ENCODE peak calls at places on chromosomes 1 and 21, in five cellular contexts. U is OCI-LY7, J is colonic mucosa, I is astrocyte of the spinal cord, Q is AG04450. H is an unnamed sample.

GRCh38 chr21:16454371-16454770 is 724.6 kb downstream of the USP25 start:
- DNase-seq in Q (no peak), J (no peak), I (peak), U (no peak), H (no peak)

GRCh38 chr1:3910769-3911520 is 10.9 kb upstream of the C1orf174 start:
- DNase-seq in I (peak), Q (no peak), U (peak), J (peak), H (peak)

GRCh38 chr1:98761238-98761637 is 99.7 kb downstream of the SNX7 start:
- DNase-seq in Q (no peak), J (no peak), I (no peak), U (peak), H (no peak)

GRCh38 chr1:10825592-10825991 is 29.1 kb upstream of the CASZ1 start:
- DNase-seq in J (no peak), I (no peak), U (no peak), Q (no peak), H (no peak)

GRCh38 chr1:227729881-227730629 is 5.0 kb downstream of the JMJD4 start:
- DNase-seq in J (peak), Q (peak), I (peak), U (peak), H (no peak)

GRCh38 chr1:37901191-37901892 is 42.0 kb upstream of the MTF1 start:
- DNase-seq in Q (no peak), I (no peak), J (no peak), U (peak), H (no peak)

GRCh38 chr1:89260042-89260441 is 12.6 kb downstream of the GBP5 start:
- DNase-seq in U (no peak), I (no peak), J (no peak), Q (no peak), H (no peak)

GRCh38 chr1:31739281-31739853 is 24.8 kb downstream of the ADGRB2 start:
- DNase-seq in J (peak), Q (no peak), U (peak), I (no peak), H (no peak)

GRCh38 chr1:197980457-197980856 is 63.3 kb downstream of the LHX9 start:
- DNase-seq in I (no peak), J (no peak), Q (no peak), U (no peak), H (no peak)

GRCh38 chr1:237927198-237927597 is 36.5 kb upstream of the ZP4 start:
- DNase-seq in U (no peak), I (no peak), Q (no peak), J (no peak), H (no peak)

GRCh38 chr1:15148004-15148403 is 5.5 kb upstream of the TMEM51 start:
- DNase-seq in J (no peak), U (no peak), I (no peak), Q (no peak), H (no peak)

GRCh38 chr1:119081267-119081666 is 59.2 kb downstream of the WARS2 start:
- DNase-seq in J (no peak), I (peak), U (no peak), Q (no peak), H (no peak)

GRCh38 chr1:15680614-15681345 is 3.3 kb upstream of the PLEKHM2 start:
- DNase-seq in J (no peak), U (no peak), Q (peak), I (peak), H (no peak)

GRCh38 chr1:53625049-53625448 is 113.9 kb downstream of the GLIS1 start:
- DNase-seq in Q (no peak), J (no peak), I (peak), U (no peak), H (peak)

DNA sequence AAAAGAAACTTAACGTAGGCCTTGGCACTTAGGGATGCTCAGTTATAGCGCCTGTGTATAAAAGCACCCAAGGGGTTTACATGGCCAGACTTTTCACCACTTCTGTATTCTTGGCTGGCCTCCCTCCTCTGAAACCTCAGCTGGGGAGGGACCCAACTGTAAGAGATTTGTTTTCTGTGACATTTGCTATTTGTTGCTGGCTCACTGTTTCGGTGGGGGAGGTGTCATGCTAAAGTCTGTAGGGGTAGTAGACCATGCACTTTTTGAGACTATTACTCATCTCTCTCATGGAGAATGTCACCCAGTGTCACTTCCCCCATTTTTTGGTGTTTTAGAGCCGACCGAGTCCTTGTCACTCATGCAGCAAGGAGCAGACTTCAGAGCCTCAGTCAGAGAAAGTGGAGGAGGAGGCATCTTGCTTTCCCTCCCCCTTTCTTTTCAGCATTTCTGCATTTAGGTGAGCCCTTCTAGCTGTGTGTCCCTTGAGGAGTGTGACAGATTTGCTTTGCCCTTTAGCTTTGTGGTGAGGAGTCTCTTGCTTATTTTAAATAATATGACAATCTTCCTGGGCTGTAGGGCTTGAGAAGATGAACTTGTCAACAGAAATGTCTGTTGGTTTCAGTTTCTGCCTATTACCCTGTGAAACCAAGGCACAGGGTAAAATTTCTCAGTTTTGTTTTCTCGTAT is 160.1 kb downstream of the FASLG start:
- DNase-seq in Q (no peak), I (no peak), U (peak), J (no peak), H (no peak)
- H3K4me3 ChIP-seq in Q (no peak), I (no peak), U (peak), J (no peak), H (no peak)

GRCh38 chr1:159171688-159172501 is 480 bp downstream of the CADM3 start:
- DNase-seq in Q (no peak), J (no peak), I (no peak), U (no peak), H (no peak)
- H3K4me3 ChIP-seq in Q (no peak), J (peak), I (no peak), U (no peak), H (peak)

DNA sequence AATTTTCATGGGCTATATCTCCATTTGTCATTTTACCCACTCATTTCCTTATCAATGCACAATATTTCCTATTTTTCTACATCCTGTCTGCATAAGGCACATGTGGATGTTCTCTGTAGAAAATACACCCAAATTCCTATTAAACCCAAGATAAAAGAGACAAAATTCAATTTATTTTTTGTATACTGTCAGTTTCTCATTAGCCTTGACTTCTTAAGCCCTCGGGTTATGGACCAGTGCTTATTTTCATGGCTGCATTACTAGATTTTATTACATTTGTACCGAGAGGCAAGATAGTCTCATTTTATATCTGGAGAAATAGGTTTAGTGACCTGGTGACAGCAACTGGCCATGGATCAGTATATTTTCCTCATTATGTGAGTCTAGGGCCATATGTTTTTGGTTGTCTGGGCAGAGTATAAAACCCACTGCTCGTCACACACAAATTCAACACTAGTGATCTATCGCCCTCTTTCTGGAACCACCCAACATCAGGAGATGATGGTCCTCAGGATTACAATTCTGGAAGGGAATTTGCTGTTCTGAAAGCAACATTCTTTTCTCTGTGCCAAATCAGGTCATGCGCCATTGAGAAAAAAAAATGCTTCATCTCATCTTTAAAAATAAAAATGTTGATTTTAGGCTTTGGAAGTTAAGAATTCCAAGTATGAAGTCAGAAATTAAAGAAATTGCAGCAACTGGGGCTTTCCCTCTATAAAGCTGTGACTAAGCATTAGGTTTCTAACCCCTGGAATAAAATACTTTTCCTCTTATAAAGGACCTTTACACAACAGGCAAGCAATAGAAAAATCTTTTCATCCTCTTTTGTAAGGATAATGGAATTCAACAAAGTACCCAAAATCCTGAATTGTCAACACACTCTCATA is 81.4 kb downstream of the ASTN1 start:
- DNase-seq in J (no peak), U (no peak), Q (no peak), I (peak), H (no peak)
- H3K4me3 ChIP-seq in J (no peak), U (no peak), Q (no peak), I (no peak), H (no peak)

DNA sequence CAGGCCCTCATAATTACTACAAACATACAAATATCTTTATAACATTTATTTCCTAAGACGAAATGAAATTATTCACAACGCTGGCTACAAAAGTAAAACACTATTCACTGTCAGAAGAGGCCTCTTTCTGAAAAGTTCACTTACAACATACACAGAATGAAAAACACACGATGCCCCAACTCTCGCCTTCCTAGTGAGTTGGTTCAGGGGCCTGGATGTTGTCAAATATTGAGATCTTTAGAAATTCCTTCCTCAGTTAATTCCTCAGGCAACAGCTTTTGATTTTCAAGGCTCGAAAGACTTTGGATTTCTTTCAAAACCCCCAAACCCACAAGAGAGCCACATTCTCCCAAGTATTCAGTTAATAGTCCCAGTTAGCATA is 14.2 kb upstream of the KCNE1 start:
- DNase-seq in Q (no peak), I (no peak), J (no peak), U (no peak), H (no peak)
- H3K4me3 ChIP-seq in Q (peak), I (peak), J (peak), U (peak), H (peak)

GRCh38 chr1:115677172-115677542 is 35.4 kb downstream of the VANGL1 start:
- DNase-seq in I (peak), U (no peak), J (no peak), Q (no peak), H (no peak)

GRCh38 chr1:115679141-115679611 is 37.4 kb downstream of the VANGL1 start:
- DNase-seq in Q (peak), U (no peak), I (peak), J (no peak), H (peak)

GRCh38 chr1:115676498-115677171 is 34.9 kb downstream of the VANGL1 start:
- DNase-seq in Q (no peak), I (no peak), U (no peak), J (peak), H (no peak)

GRCh38 chr1:115677570-115677969 is 35.8 kb downstream of the VANGL1 start:
- DNase-seq in U (no peak), Q (no peak), I (no peak), J (no peak), H (no peak)

DNA sequence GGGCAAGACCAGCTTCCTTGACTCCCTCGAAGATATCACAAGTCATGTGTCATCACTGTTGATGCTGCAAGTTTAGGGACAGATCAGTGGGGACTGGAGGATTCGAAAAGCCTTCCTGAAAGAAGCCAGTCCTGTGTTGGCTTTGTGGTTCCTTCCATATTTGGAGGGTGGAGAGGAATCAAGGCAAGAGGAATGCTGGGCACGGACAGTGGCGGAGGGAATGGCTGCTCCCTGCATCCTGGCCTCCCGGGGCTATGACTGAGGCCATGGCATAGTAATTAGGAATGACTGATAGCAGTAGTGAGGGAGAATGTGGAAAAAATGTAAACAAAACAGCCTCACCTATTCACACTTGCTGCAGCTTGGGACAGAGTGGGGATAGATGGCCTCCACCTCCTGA is 36.4 kb downstream of the VANGL1 start:
- DNase-seq in Q (no peak), I (no peak), U (no peak), J (no peak), H (no peak)
- H3K4me3 ChIP-seq in Q (no peak), I (no peak), U (no peak), J (no peak), H (no peak)

H was measured in upper lobe of left lung.